ENCODE peak calls at places on chromosomes 4 and X, in four cellular contexts. M is GM06990; Y is stimulated activated CD4-positive, alpha-beta T cell treated with anti-CD3 and anti-CD28 coated beads, Interleukin-1b, Interleukin-23, amount 100 ng/mL, for 48 hours; Z is NCI-H2081. K is an unnamed sample.

GRCh38 chr4:53479731-53480525 is 102.5 kb downstream of the FIP1L1 start:
- DNase-seq in Y (no peak), Z (no peak), M (no peak), K (no peak)

GRCh38 chrX:151000901-151001301 is 17.8 kb downstream of the HMGB3 start:
- DNase-seq in Y (no peak), Z (no peak), M (no peak), K (no peak)

GRCh38 chr4:1799364-1799996 is 6.4 kb downstream of the FGFR3 start:
- DNase-seq in M (no peak), Z (no peak), Y (no peak), K (no peak)

GRCh38 chrX:11758400-11759171 is 549 bp downstream of the MSL3 start:
- DNase-seq in Y (peak; percentile 88), M (peak; percentile 90), Z (peak; percentile 83), K (peak; percentile 74)

GRCh38 chr4:42122237-42122636 is 30.2 kb downstream of the BEND4 start:
- DNase-seq in Z (no peak), Y (no peak), M (no peak), K (no peak)

GRCh38 chr4:71026086-71026485 is 32.6 kb downstream of the DCK start:
- DNase-seq in Y (no peak), M (no peak), Z (no peak), K (no peak)

GRCh38 chrX:15056044-15056443 is 182.8 kb downstream of the MOSPD2 start:
- DNase-seq in Z (no peak), M (no peak), Y (no peak), K (no peak)

GRCh38 chr4:151227731-151228130 is 49.2 kb upstream of the PRSS48 start:
- DNase-seq in Z (peak; percentile 0), Y (no peak), M (no peak), K (no peak)

GRCh38 chr4:132619968-132620367 is 529.1 kb upstream of the PCDH10 start:
- DNase-seq in Y (no peak), Z (no peak), M (no peak), K (no peak)

GRCh38 chr4:98873059-98873458 is 55.9 kb downstream of the EIF4E start:
- DNase-seq in Z (no peak), M (no peak), Y (no peak), K (no peak)

GRCh38 chr4:102614801-102615200 is 113.6 kb downstream of the NFKB1 start:
- DNase-seq in M (no peak), Y (no peak), Z (no peak), K (no peak)

GRCh38 chr4:76028242-76028859 is 5.1 kb upstream of the CXCL10 start:
- DNase-seq in Y (no peak), Z (peak; percentile 19), M (no peak), K (no peak)

GRCh38 chr4:56937262-56937661 is 29.6 kb downstream of the REST start:
- DNase-seq in M (no peak), Y (no peak), Z (no peak), K (no peak)

GRCh38 chrX:18545771-18546170 is 120.4 kb downstream of the CDKL5 start:
- DNase-seq in Z (no peak), Y (no peak), M (no peak), K (no peak)

GRCh38 chr4:77800483-77801259 is 18.5 kb downstream of the CNOT6L start:
- DNase-seq in Y (no peak), M (no peak), Z (no peak), K (no peak)

GRCh38 chr4:3201718-3202702 is 46.9 kb upstream of the MSANTD1 start:
- DNase-seq in M (peak; percentile 33), Z (no peak), Y (peak; percentile 68), K (no peak)

GRCh38 chr4:3366893-3367775 is 74.3 kb downstream of the RGS12 start:
- DNase-seq in M (no peak), Z (no peak), Y (no peak), K (no peak)

GRCh38 chrX:139889760-139890159 is 43.1 kb downstream of the ATP11C start:
- DNase-seq in Z (no peak), Y (no peak), M (no peak), K (no peak)

GRCh38 chrX:154827624-154828408 is 6.6 kb downstream of the SMIM9 start:
- DNase-seq in M (no peak), Y (no peak), Z (no peak), K (no peak)

GRCh38 chr4:95507147-95507546 is 41.6 kb downstream of the UNC5C start:
- DNase-seq in M (no peak), Y (no peak), Z (no peak), K (no peak)

GRCh38 chr4:169791527-169792156 is 33.9 kb upstream of the HPF1 start:
- DNase-seq in Z (peak; percentile 61), M (no peak), Y (peak; percentile 16), K (peak; percentile 15)

GRCh38 chr4:35358001-35358584 is 886.2 kb downstream of the ARAP2 start:
- DNase-seq in Y (no peak), Z (no peak), M (no peak), K (no peak)

GRCh38 chr4:184420402-184420801 is 53.9 kb downstream of the IRF2 start:
- DNase-seq in M (no peak), Y (peak; percentile 13), Z (no peak), K (no peak)

GRCh38 chr4:121977251-121978168 is 25.6 kb upstream of the TRPC3 start:
- DNase-seq in Y (no peak), M (peak; percentile 29), Z (no peak), K (no peak)